ENCODE peak calls at places on chromosome 1, in eight cellular contexts. G is AG20443; O is AG08396; J is stimulated activated CD8-positive, alpha-beta memory T cell treated with anti-CD3 and anti-CD28 coated beads, Interleukin-15, amount 100 ng/mL, for 48 hours; V is NCI-H524; R is CD8-positive, alpha-beta T cell; B is HEK293T; C is activated effector memory CD4-positive, alpha-beta T cell treated with anti-CD3 and anti-CD28 coated beads, Interleukin-2, amount 50 U/mL, for 16 hours. F is an unnamed sample.

GRCh38 chr1:228152097-228152917 is 2.6 kb downstream of the GJC2 start:
- DNase-seq in G (no peak), O (no peak), J (no peak), V (no peak), R (no peak), B (no peak), C (peak), F (no peak)

GRCh38 chr1:37234941-37235418 is 200.7 kb upstream of the GRIK3 start:
- DNase-seq in G (no peak), O (no peak), J (no peak), V (peak), R (no peak), B (no peak), C (no peak), F (no peak)

GRCh38 chr1:157956754-157957153 is 36.7 kb upstream of the KIRREL1 start:
- DNase-seq in G (no peak), O (no peak), J (no peak), V (no peak), R (no peak), B (no peak), C (no peak), F (no peak)

GRCh38 chr1:188089461-188089860 is 1260.7 kb downstream of the PLA2G4A start:
- DNase-seq in G (no peak), O (no peak), J (no peak), V (no peak), R (no peak), B (no peak), C (no peak), F (no peak)

GRCh38 chr1:41576620-41577019 is 92.1 kb upstream of the EDN2 start:
- DNase-seq in G (no peak), O (no peak), J (no peak), V (no peak), R (no peak), B (no peak), C (no peak), F (no peak)

GRCh38 chr1:215631489-215631888 is 64.4 kb downstream of the KCTD3 start:
- DNase-seq in G (no peak), O (no peak), J (no peak), V (peak), R (no peak), B (no peak), C (no peak), F (peak)

GRCh38 chr1:84698718-84699117 is 8.5 kb upstream of the SSX2IP start:
- DNase-seq in G (peak), O (peak), J (no peak), V (peak), R (no peak), B (no peak), C (no peak), F (no peak)

GRCh38 chr1:85339089-85339488 is 62.7 kb upstream of the BCL10 start:
- DNase-seq in G (no peak), O (no peak), J (no peak), V (no peak), R (no peak), B (no peak), C (no peak), F (no peak)

GRCh38 chr1:7576946-7577657 is 194.0 kb upstream of the VAMP3 start:
- DNase-seq in G (peak), O (peak), J (no peak), V (no peak), R (no peak), B (peak), C (peak), F (no peak)

GRCh38 chr1:84782311-84782771 is 92.1 kb upstream of the SSX2IP start:
- DNase-seq in G (peak), O (peak), J (peak), V (peak), R (peak), B (peak), C (peak), F (peak)

F was measured in D341Med.